ENCODE peak calls at places on chromosomes 16 and 17, in eight cellular contexts. D is bronchial epithelial cell, V is PC-3, U is tibial nerve, K is cardiac fibroblast, Z is coronary artery, F is fibroblast of the aortic adventitia, B is stomach. X is an unnamed sample.
A peak's percentile ranks its signal among the peaks of the same experiment; 100 is the strongest.

GRCh38 chr17:30234954-30235353 is 543 bp downstream of the SLC6A4 start:
- DNase-seq in K (no peak), Z (peak; percentile 19), U (no peak), F (no peak), B (no peak), D (no peak), V (no peak), X (no peak)

GRCh38 chr16:80924372-80924978 is 82.2 kb downstream of the CMC2 start:
- DNase-seq in V (peak; percentile 51), F (peak; percentile 56), U (peak; percentile 42), B (peak; percentile 80), D (peak; percentile 60), Z (no peak), K (peak; percentile 76), X (peak; percentile 22)

GRCh38 chr16:53605979-53606378 is 97.7 kb downstream of the RPGRIP1L start:
- DNase-seq in Z (no peak), D (no peak), U (no peak), B (no peak), F (peak; percentile 6), V (no peak), K (peak; percentile 8), X (no peak)

GRCh38 chr17:65005858-65006257 is 50.7 kb downstream of the GNA13 start:
- DNase-seq in Z (no peak), D (no peak), B (no peak), V (no peak), K (no peak), F (no peak), U (no peak), X (no peak)

GRCh38 chr16:3256146-3256875 is at the start of gene MEFV:
- DNase-seq in F (no peak), V (no peak), B (no peak), D (peak; percentile 10), U (peak; percentile 24), K (peak; percentile 38), Z (no peak), X (no peak)

GRCh38 chr16:66228791-66229190 is 137.7 kb upstream of the CDH5 start:
- DNase-seq in V (no peak), F (peak; percentile 57), K (peak; percentile 87), Z (no peak), D (no peak), B (no peak), U (no peak), X (peak; percentile 56)

GRCh38 chr16:83561876-83562275 is 245.9 kb upstream of the HSBP1 start:
- DNase-seq in K (peak; percentile 20), U (no peak), D (no peak), B (no peak), V (peak; percentile 10), F (peak; percentile 27), Z (no peak), X (peak; percentile 27)

GRCh38 chr16:51461255-51461654 is 310.2 kb upstream of the SALL1 start:
- DNase-seq in D (no peak), V (no peak), U (no peak), Z (no peak), B (no peak), K (no peak), F (no peak), X (no peak)

GRCh38 chr16:11871193-11871592 is 19.9 kb upstream of the RSL1D1 start:
- DNase-seq in U (peak; percentile 9), K (peak; percentile 51), F (peak; percentile 55), Z (no peak), V (no peak), D (no peak), B (no peak), X (no peak)

GRCh38 chr17:72351884-72352346 is 231.1 kb downstream of the SOX9 start:
- DNase-seq in K (no peak), Z (no peak), V (no peak), D (no peak), B (no peak), U (no peak), F (no peak), X (no peak)

GRCh38 chr17:73030995-73031394 is 61.5 kb downstream of the SLC39A11 start:
- DNase-seq in K (no peak), Z (no peak), D (no peak), F (no peak), V (no peak), B (no peak), U (no peak), X (no peak)

GRCh38 chr16:59205403-59205802 is 471.3 kb upstream of the GOT2 start:
- DNase-seq in V (no peak), Z (no peak), D (no peak), K (no peak), B (no peak), F (no peak), U (no peak), X (no peak)

GRCh38 chr16:23428351-23428750 is 24.6 kb downstream of the COG7 start:
- DNase-seq in B (no peak), K (no peak), F (no peak), D (peak; percentile 68), U (no peak), Z (no peak), V (peak; percentile 10), X (no peak)

GRCh38 chr16:23433261-23433920 is 19.6 kb downstream of the COG7 start:
- DNase-seq in Z (no peak), U (no peak), B (peak; percentile 68), V (no peak), D (no peak), K (no peak), F (no peak), X (no peak)

GRCh38 chr16:23434380-23434779 is 18.6 kb downstream of the COG7 start:
- DNase-seq in V (peak; percentile 71), F (peak; percentile 85), B (no peak), U (no peak), K (peak; percentile 81), Z (no peak), D (peak; percentile 65), X (peak; percentile 64)

GRCh38 chr16:23435500-23435899 is 17.5 kb downstream of the COG7 start:
- DNase-seq in K (peak; percentile 69), Z (no peak), D (peak; percentile 54), V (peak; percentile 72), U (peak; percentile 46), F (peak; percentile 46), B (peak; percentile 68), X (no peak)

GRCh38 chr16:23432176-23433128 is 20.5 kb downstream of the COG7 start:
- DNase-seq in D (peak; percentile 14), K (no peak), V (no peak), F (no peak), B (no peak), U (no peak), Z (no peak), X (no peak)
- TF ChIP-seq CTCF in D (peak; percentile 35), K (no peak), V (no peak), F (no peak), B (no peak), U (no peak), Z (no peak), X (peak; percentile 55)

DNA sequence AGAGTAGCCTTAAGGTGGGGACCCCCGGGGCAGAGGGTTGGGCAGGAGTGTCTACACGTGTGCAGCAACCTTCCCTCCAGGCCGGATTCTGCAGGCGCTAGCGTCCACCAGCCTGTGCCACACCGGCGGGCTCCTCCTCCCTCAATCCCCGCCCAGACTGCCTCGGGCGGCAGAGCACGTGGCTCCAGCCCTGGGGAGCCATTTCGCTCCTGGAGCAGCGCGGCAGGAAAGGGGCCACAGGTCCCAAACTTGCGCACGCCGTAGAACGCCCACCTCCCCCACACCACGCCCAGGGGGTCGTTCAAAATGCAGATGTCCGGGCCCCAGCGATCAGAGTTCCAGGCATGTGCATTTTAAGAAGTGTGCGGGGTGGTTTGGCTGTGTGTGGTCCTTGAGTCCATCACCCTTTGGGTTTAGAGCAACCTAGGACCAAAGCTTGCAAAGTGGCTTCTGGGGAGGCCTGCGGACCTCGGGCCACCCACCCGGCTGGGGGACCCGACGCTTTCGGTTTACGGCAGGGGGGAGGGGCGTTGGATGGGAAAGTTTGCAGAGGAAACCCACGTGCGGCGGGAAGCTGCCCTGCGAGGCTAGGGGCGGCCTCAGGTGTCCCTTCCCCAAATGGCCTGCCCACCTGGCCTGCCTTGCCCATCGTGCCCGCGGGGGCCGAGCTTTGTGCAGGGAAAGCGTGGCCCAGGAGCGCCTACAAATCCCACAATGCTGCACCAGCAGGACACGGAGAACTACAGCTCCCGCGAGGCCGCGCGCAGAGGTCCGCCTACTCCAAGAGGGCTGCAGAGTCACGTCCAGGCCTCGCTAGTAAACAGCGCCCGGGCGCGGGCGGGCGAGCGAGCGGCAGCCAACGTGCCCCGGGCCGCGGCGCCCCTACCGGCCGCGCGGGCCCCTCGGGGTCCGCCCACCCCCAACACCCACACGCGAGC is 1.4 kb downstream of the TFAP4 start:
- DNase-seq in K (peak; percentile 93), U (peak; percentile 82), Z (peak; percentile 92), V (peak; percentile 84), D (peak; percentile 86), F (peak; percentile 88), B (peak; percentile 92), X (peak; percentile 75)
- TF ChIP-seq CTCF in K (no peak), U (peak; percentile 12), Z (no peak), V (no peak), D (no peak), F (no peak), B (no peak), X (no peak)

GRCh38 chr16:84959045-84959576 is 52.2 kb downstream of the ZDHHC7 start:
- DNase-seq in U (no peak), Z (no peak), V (peak; percentile 13), B (no peak), K (no peak), F (no peak), D (no peak), X (no peak)
- TF ChIP-seq CTCF in U (no peak), Z (no peak), V (peak; percentile 56), B (no peak), K (peak; percentile 31), F (no peak), D (peak; percentile 15), X (no peak)

DNA sequence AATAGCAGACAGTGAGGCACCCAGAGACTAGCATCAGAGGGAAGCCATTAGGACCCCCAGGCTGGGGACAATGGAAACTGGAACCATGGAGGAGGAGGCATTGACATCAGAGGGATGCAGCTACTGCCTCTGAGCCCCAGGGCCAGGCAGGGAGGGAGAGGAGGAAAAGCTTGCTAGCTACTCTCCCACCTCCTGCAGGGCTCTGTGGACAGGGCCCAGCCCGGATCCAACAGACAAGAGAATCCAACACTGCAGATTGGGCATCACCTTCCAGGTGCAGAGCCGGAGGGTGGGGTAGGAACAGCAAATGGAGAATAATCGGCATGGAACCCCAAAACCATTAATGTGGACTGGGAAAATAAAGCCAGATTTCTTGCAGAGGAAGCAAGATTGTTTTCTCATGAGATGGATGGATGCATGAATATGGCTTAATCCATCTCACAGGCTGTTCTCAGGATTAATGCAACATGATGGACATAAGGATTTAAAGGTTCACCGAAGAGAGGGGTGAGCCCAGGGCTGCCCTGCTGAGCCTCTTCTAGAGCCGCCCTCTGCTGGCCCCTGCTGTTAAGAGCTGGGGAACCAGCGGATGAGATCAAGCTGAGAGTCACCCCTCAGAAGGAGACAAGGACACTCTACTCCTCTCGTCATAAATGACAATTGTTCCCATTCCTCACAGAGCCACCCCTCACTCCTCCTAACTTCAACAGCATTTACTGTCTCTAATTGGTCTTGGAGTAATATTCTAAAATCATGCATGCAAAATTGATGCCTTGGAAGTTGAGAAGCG is 48.8 kb downstream of the DNAH3 start:
- DNase-seq in F (peak; percentile 36), U (no peak), V (peak; percentile 30), Z (no peak), K (peak; percentile 46), B (peak; percentile 31), D (no peak), X (no peak)
- TF ChIP-seq CTCF in F (peak; percentile 62), U (peak; percentile 16), V (peak; percentile 55), Z (no peak), K (peak; percentile 67), B (no peak), D (peak; percentile 60), X (peak; percentile 25)

GRCh38 chr17:19672009-19672837 is 23.7 kb downstream of the ALDH3A2 start:
- DNase-seq in D (no peak), K (peak; percentile 28), F (peak; percentile 30), U (peak; percentile 51), B (peak; percentile 62), Z (no peak), V (peak; percentile 60), X (no peak)
- TF ChIP-seq CTCF in D (no peak), K (peak; percentile 3), F (peak; percentile 35), U (no peak), B (no peak), Z (no peak), V (peak; percentile 64), X (no peak)

X was measured in astrocyte of the cerebellum.